ENCODE peak calls at places on chromosome 21, in four cellular contexts. O is T-helper 1 cell; V is stimulated activated CD4-positive, alpha-beta T cell treated with anti-CD3 and anti-CD28 coated beads, Interleukin-1b, Interleukin-23, amount 100 ng/mL, for 4 hours; D is tibial artery. Z is an unnamed sample.

GRCh38 chr21:46099476-46099875 is 1.6 kb downstream of the COL6A2 start:
- DNase-seq in O (no peak), D (peak; percentile 47), V (no peak), Z (no peak)

GRCh38 chr21:31248598-31248997 is 95.5 kb downstream of the TIAM1 start:
- DNase-seq in V (no peak), D (no peak), O (no peak), Z (no peak)

GRCh38 chr21:46509760-46510159 is 51.1 kb downstream of the DIP2A start:
- DNase-seq in O (no peak), D (no peak), V (no peak), Z (no peak)

GRCh38 chr21:29302340-29302991 is 3.7 kb downstream of the BACH1 start:
- DNase-seq in O (no peak), D (no peak), V (no peak), Z (no peak)

GRCh38 chr21:18384771-18385170 is 18.8 kb downstream of the TMPRSS15 start:
- DNase-seq in D (no peak), V (no peak), O (no peak), Z (no peak)

GRCh38 chr21:22758478-22758877 is 1760.3 kb downstream of the NCAM2 start:
- DNase-seq in O (no peak), V (no peak), D (no peak), Z (no peak)

GRCh38 chr21:45304945-45305344 is 17.2 kb upstream of the POFUT2 start:
- DNase-seq in D (no peak), V (no peak), O (no peak), Z (no peak)

GRCh38 chr21:33395866-33396265 is 7.3 kb upstream of the IFNGR2 start:
- DNase-seq in D (no peak), O (no peak), V (no peak), Z (no peak)

GRCh38 chr21:36587388-36587787 is 107.5 kb upstream of the CLDN14 start:
- DNase-seq in V (no peak), D (no peak), O (no peak), Z (no peak)

GRCh38 chr21:33544451-33544850 is 1.6 kb downstream of the SON start:
- DNase-seq in D (no peak), O (no peak), V (no peak), Z (no peak)

GRCh38 chr21:26177741-26178452 is 7.3 kb upstream of the APP start:
- DNase-seq in O (no peak), V (no peak), D (no peak), Z (no peak)